ENCODE peak calls at places on chromosomes 11 and 22, in four cellular contexts. One of them, this sample, is unnamed.

GRCh38 chr11:74282421-74282820 is 29.0 kb downstream of the P4HA3 start:
- DNase-seq in GM20000: no peak
- DNase-seq in effector memory CD8-positive, alpha-beta T cell: no peak
- DNase-seq in astrocyte of the spinal cord: no peak
- DNase-seq in this sample: no peak

GRCh38 chr11:128726464-128727139 is 32.7 kb downstream of the FLI1 start:
- DNase-seq in astrocyte of the spinal cord: no peak
- DNase-seq in GM20000: peak; percentile 45
- DNase-seq in effector memory CD8-positive, alpha-beta T cell: peak; percentile 40
- DNase-seq in this sample: no peak

GRCh38 chr11:123523539-123523938 is 93.5 kb downstream of the GRAMD1B start:
- DNase-seq in effector memory CD8-positive, alpha-beta T cell: no peak
- DNase-seq in astrocyte of the spinal cord: no peak
- DNase-seq in GM20000: no peak
- DNase-seq in this sample: no peak

GRCh38 chr11:1782831-1783724 is 19.4 kb upstream of the CTSD start:
- DNase-seq in GM20000: no peak
- DNase-seq in astrocyte of the spinal cord: peak; percentile 23
- DNase-seq in effector memory CD8-positive, alpha-beta T cell: no peak
- DNase-seq in this sample: no peak

GRCh38 chr11:75474240-75474639 is 41.2 kb upstream of the KLHL35 start:
- DNase-seq in effector memory CD8-positive, alpha-beta T cell: no peak
- DNase-seq in astrocyte of the spinal cord: no peak
- DNase-seq in GM20000: no peak
- DNase-seq in this sample: no peak

GRCh38 chr22:47386812-47387510 is 624.5 kb downstream of the TBC1D22A start:
- DNase-seq in astrocyte of the spinal cord: no peak
- DNase-seq in effector memory CD8-positive, alpha-beta T cell: no peak
- DNase-seq in GM20000: no peak
- DNase-seq in this sample: no peak

GRCh38 chr22:38035530-38035885 is 21.7 kb upstream of the PICK1 start:
- DNase-seq in GM20000: no peak
- DNase-seq in effector memory CD8-positive, alpha-beta T cell: no peak
- DNase-seq in astrocyte of the spinal cord: no peak
- DNase-seq in this sample: no peak

GRCh38 chr11:30210357-30210756 is 20.5 kb upstream of the FSHB start:
- DNase-seq in astrocyte of the spinal cord: no peak
- DNase-seq in GM20000: no peak
- DNase-seq in effector memory CD8-positive, alpha-beta T cell: no peak
- DNase-seq in this sample: no peak

GRCh38 chr11:46050652-46051051 is 70.6 kb downstream of the PHF21A start:
- DNase-seq in effector memory CD8-positive, alpha-beta T cell: no peak
- DNase-seq in astrocyte of the spinal cord: no peak
- DNase-seq in GM20000: no peak
- DNase-seq in this sample: no peak

GRCh38 chr11:69213964-69214363 is 58.2 kb downstream of the SMIM38 start:
- DNase-seq in GM20000: no peak
- DNase-seq in astrocyte of the spinal cord: no peak
- DNase-seq in effector memory CD8-positive, alpha-beta T cell: no peak
- DNase-seq in this sample: peak; percentile 8

GRCh38 chr22:39422101-39422500 is 22.5 kb downstream of the TAB1 start:
- DNase-seq in GM20000: no peak
- DNase-seq in effector memory CD8-positive, alpha-beta T cell: no peak
- DNase-seq in astrocyte of the spinal cord: no peak
- DNase-seq in this sample: no peak

GRCh38 chr11:78759067-78759466 is 184.4 kb upstream of the NARS2 start:
- DNase-seq in GM20000: no peak
- DNase-seq in effector memory CD8-positive, alpha-beta T cell: no peak
- DNase-seq in astrocyte of the spinal cord: no peak
- DNase-seq in this sample: no peak

GRCh38 chr11:131606936-131607335 is 236.5 kb downstream of the NTM start:
- DNase-seq in GM20000: no peak
- DNase-seq in astrocyte of the spinal cord: no peak
- DNase-seq in effector memory CD8-positive, alpha-beta T cell: no peak
- DNase-seq in this sample: no peak